ENCODE peak calls at places on chromosomes 6 and 20, in six cellular contexts. U is GM12865, N is heart right ventricle, G is BJ, F is AG04450, E is astrocyte. W is an unnamed sample.
A peak's percentile ranks its signal among the peaks of the same experiment; 100 is the strongest.

GRCh38 chr20:32737371-32738223 is 5.7 kb downstream of the COMMD7 start:
- DNase-seq in U (no peak), N (no peak), G (peak; percentile 60), F (peak; percentile 65), E (peak; percentile 90), W (no peak)

GRCh38 chr20:57638173-57638894 is 18.1 kb upstream of the ZBP1 start:
- DNase-seq in U (no peak), N (no peak), G (no peak), F (no peak), E (peak; percentile 41), W (peak; percentile 34)

GRCh38 chr6:169263836-169264608 is 10.4 kb upstream of the THBS2 start:
- DNase-seq in U (no peak), N (peak; percentile 59), G (no peak), F (no peak), E (peak; percentile 56), W (no peak)

GRCh38 chr6:106098383-106099234 is 12.5 kb downstream of the PRDM1 start:
- DNase-seq in U (peak; percentile 89), N (peak; percentile 50), G (no peak), F (no peak), E (peak; percentile 72), W (peak; percentile 52)

GRCh38 chr20:47328841-47329448 is 27.6 kb downstream of the ZMYND8 start:
- DNase-seq in U (no peak), N (no peak), G (no peak), F (no peak), E (no peak), W (no peak)

GRCh38 chr6:27297857-27298730 is 14.0 kb downstream of the POM121L2 start:
- DNase-seq in U (peak; percentile 71), N (no peak), G (no peak), F (no peak), E (peak; percentile 22), W (no peak)

GRCh38 chr20:62048821-62049291 is 16.8 kb downstream of the TAF4 start:
- DNase-seq in U (no peak), N (no peak), G (no peak), F (no peak), E (no peak), W (no peak)

GRCh38 chr6:168145747-168146596 is 67.0 kb upstream of the FRMD1 start:
- DNase-seq in U (no peak), N (no peak), G (no peak), F (no peak), E (no peak), W (no peak)

GRCh38 chr20:4234128-4234527 is 218.8 kb upstream of the RNF24 start:
- DNase-seq in U (no peak), N (no peak), G (no peak), F (no peak), E (peak; percentile 92), W (no peak)

GRCh38 chr6:155177369-155177961 is 86.3 kb upstream of the CLDN20 start:
- DNase-seq in U (peak; percentile 86), N (peak; percentile 42), G (no peak), F (peak; percentile 55), E (peak; percentile 36), W (no peak)

GRCh38 chr20:44924526-44924925 is 14.7 kb downstream of the PABPC1L start:
- DNase-seq in U (no peak), N (no peak), G (no peak), F (no peak), E (no peak), W (no peak)

GRCh38 chr20:53890434-53891305 is 179.7 kb downstream of the BCAS1 start:
- DNase-seq in U (no peak), N (no peak), G (no peak), F (no peak), E (no peak), W (no peak)

GRCh38 chr6:5175195-5175594 is 85.6 kb downstream of the LYRM4 start:
- DNase-seq in U (peak; percentile 62), N (no peak), G (no peak), F (no peak), E (no peak), W (no peak)

GRCh38 chr6:27630727-27631613 is 158.1 kb upstream of the ZNF184 start:
- DNase-seq in U (peak; percentile 82), N (no peak), G (no peak), F (no peak), E (peak; percentile 62), W (no peak)

GRCh38 chr6:14992382-14992781 is 253.5 kb upstream of the JARID2 start:
- DNase-seq in U (no peak), N (no peak), G (no peak), F (no peak), E (no peak), W (no peak)

GRCh38 chr6:34656378-34657036 is 40.1 kb downstream of the ILRUN start:
- DNase-seq in U (peak; percentile 97), N (peak; percentile 25), G (no peak), F (peak; percentile 61), E (peak; percentile 73), W (no peak)
- H3K4me3 ChIP-seq in U (peak overlapping the region; percentile 67), N (peak overlapping the region; percentile 30), G (peak overlapping the region; percentile 42), F (peak overlapping the region; percentile 59), E (peak overlapping the region; percentile 63), W (no peak overlapping the region)

DNA sequence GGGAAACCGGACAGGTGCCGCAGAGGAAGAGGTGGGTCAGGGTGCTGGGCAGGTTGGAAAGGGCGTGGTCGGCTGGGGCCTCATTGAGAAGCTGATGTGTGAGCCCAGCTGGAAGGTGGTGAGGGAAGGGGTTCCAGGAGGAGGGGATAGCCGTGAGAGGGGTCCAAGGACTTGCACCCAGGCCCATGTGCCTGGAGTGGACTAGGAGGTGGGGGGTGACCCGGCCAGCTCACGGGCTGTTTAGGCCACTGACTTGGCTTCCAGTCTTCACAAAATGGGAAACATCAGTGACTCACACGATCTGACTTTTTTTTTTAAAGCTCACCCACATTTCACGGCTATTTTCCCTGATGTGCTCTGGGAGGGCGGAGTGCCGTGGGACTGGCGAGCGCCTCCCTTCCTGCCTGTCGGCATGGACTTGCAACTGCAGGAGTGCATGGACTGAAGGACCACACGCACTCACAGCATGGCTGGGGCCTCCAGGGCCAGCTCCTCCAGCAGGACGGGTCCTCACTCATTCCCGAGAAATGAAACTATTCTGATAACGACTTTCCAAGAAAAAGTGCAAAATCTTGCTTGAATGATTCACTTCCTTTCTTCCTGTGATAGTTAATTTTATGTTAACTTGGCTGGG is 13.5 kb upstream of the PDE10A start:
- DNase-seq in U (no peak), N (peak; percentile 48), G (no peak), F (no peak), E (peak; percentile 63), W (no peak)
- TF ChIP-seq CTCF in U (no peak), N (peak; percentile 34), G (no peak), F (no peak), E (peak; percentile 11), W (no peak)

DNA sequence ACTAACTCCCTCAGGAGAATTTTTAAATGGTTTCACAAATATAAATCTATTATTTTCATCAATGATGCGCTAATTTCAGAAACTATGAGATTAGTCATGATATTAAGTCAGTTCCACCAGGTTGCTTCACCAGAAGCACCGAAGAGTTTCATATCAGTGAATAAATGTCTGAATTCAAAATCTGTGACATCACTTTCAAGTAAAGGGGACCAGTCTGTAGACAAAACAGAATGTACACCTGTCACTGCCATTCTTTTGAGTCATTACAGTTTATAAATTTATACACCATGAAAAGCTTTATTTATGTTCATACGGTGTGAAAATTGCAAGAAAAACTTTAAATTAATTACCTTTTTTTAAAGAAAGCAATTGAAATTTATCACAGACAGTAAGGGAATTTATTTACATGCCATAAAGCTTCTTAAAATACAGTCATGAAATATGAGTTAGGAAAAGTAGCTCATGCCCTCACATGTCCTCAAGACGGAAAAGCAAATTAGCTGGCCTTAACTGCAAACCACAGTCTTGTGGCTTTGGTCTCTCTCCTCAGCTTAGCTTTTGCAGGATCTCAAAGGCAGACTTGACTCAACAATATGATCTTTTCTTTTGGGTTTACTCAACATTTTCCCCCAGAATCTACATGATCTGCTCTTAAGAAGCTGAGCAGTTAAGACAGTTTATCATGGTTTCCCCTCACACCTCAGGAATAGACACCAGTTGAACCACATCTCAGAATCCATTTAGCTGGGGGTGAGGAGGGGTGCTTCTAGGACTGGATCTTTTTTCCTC is 177.7 kb upstream of the MCHR2 start:
- DNase-seq in U (peak; percentile 81), N (no peak), G (no peak), F (no peak), E (peak; percentile 92), W (no peak)
- H3K4me3 ChIP-seq in U (no peak overlapping the region), N (no peak overlapping the region), G (no peak overlapping the region), F (no peak overlapping the region), E (no peak overlapping the region), W (no peak overlapping the region)

GRCh38 chr20:48656661-48657211 is 171.1 kb downstream of the PREX1 start:
- DNase-seq in U (no peak), N (no peak), G (no peak), F (no peak), E (no peak), W (no peak)
- TF ChIP-seq CTCF in U (peak; percentile 3), N (no peak), G (peak; percentile 23), F (no peak), E (no peak), W (no peak)

DNA sequence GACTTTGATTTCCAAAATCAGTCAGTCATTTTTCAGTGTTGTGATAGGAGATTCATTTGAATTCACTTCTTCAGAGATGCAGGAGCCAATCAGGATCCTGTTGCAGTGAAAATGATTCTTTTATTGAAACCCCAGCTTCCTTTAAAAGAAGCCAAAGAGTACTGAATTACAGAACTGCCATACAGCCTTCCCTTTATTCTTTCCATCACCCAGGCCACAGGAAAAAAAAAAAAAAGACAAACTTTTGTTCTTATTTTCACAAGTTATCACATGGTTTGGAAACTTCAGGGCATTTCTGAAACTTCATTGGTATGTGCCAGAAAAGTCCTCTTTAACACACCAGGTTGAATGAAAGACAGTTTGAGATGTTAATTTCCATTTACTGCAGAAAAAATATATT is 1.8 kb upstream of the CARMIL1 start:
- DNase-seq in U (no peak), N (no peak), G (no peak), F (no peak), E (no peak), W (no peak)
- H3K4me3 ChIP-seq in U (no peak overlapping the region), N (no peak overlapping the region), G (no peak overlapping the region), F (no peak overlapping the region), E (no peak overlapping the region), W (no peak overlapping the region)

GRCh38 chr6:35391240-35391968 is 49.0 kb downstream of the PPARD start:
- DNase-seq in U (no peak), N (no peak), G (peak; percentile 47), F (peak; percentile 85), E (peak; percentile 98), W (no peak)
- TF ChIP-seq CTCF in U (no peak), N (no peak), G (no peak), F (peak; percentile 38), E (peak; percentile 4), W (no peak)

GRCh38 chr6:137968901-137969300 is 101.8 kb downstream of the TNFAIP3 start:
- DNase-seq in U (no peak), N (no peak), G (no peak), F (no peak), E (no peak), W (no peak)

GRCh38 chr6:137967689-137968467 is 100.8 kb downstream of the TNFAIP3 start:
- DNase-seq in U (no peak), N (no peak), G (peak; percentile 20), F (no peak), E (no peak), W (no peak)

GRCh38 chr6:137970368-137970767 is 103.3 kb downstream of the TNFAIP3 start:
- DNase-seq in U (peak; percentile 70), N (no peak), G (no peak), F (no peak), E (no peak), W (no peak)

GRCh38 chr6:137969874-137970273 is 102.8 kb downstream of the TNFAIP3 start:
- DNase-seq in U (no peak), N (no peak), G (no peak), F (no peak), E (no peak), W (no peak)

GRCh38 chr6:137968468-137968804 is 101.4 kb downstream of the TNFAIP3 start:
- DNase-seq in U (no peak), N (no peak), G (no peak), F (no peak), E (no peak), W (no peak)
- H3K4me3 ChIP-seq in U (no peak overlapping the region), N (no peak overlapping the region), G (no peak overlapping the region), F (no peak overlapping the region), E (no peak overlapping the region), W (no peak overlapping the region)

W was measured in lung.